ENCODE peak calls at places on chromosomes 2 and 18, in six cellular contexts. One of them, this sample, is unnamed.

GRCh38 chr2:222756951-222757645 is 85.6 kb downstream of the MOGAT1 start:
- DNase-seq in H54: peak
- DNase-seq in foreskin fibroblast: peak
- DNase-seq in stimulated activated CD4-positive, alpha-beta T cell treated with anti-CD3 and anti-CD28 coated beads, Interleukin-1b, Interleukin-23, amount 100 ng/mL, for 24 hours: no peak
- DNase-seq in brain microvascular endothelial cell: peak
- DNase-seq in NCI-H1105 treated with DMSO at 0.1 percent for 48 hours: no peak
- DNase-seq in this sample: no peak

GRCh38 chr2:152415231-152415642 is 80.3 kb downstream of the FMNL2 start:
- DNase-seq in H54: no peak
- DNase-seq in foreskin fibroblast: no peak
- DNase-seq in stimulated activated CD4-positive, alpha-beta T cell treated with anti-CD3 and anti-CD28 coated beads, Interleukin-1b, Interleukin-23, amount 100 ng/mL, for 24 hours: no peak
- DNase-seq in brain microvascular endothelial cell: no peak
- DNase-seq in NCI-H1105 treated with DMSO at 0.1 percent for 48 hours: no peak
- DNase-seq in this sample: no peak

GRCh38 chr18:36124841-36125240 is 4.3 kb downstream of the SLC39A6 start:
- DNase-seq in H54: no peak
- DNase-seq in foreskin fibroblast: no peak
- DNase-seq in stimulated activated CD4-positive, alpha-beta T cell treated with anti-CD3 and anti-CD28 coated beads, Interleukin-1b, Interleukin-23, amount 100 ng/mL, for 24 hours: no peak
- DNase-seq in brain microvascular endothelial cell: no peak
- DNase-seq in NCI-H1105 treated with DMSO at 0.1 percent for 48 hours: no peak
- DNase-seq in this sample: no peak

GRCh38 chr2:78498125-78498524 is 527.4 kb upstream of the REG3G start:
- DNase-seq in H54: no peak
- DNase-seq in foreskin fibroblast: no peak
- DNase-seq in stimulated activated CD4-positive, alpha-beta T cell treated with anti-CD3 and anti-CD28 coated beads, Interleukin-1b, Interleukin-23, amount 100 ng/mL, for 24 hours: no peak
- DNase-seq in brain microvascular endothelial cell: no peak
- DNase-seq in NCI-H1105 treated with DMSO at 0.1 percent for 48 hours: no peak
- DNase-seq in this sample: no peak

GRCh38 chr2:208222351-208222750 is 32.5 kb downstream of the IDH1 start:
- DNase-seq in H54: peak
- DNase-seq in foreskin fibroblast: peak
- DNase-seq in stimulated activated CD4-positive, alpha-beta T cell treated with anti-CD3 and anti-CD28 coated beads, Interleukin-1b, Interleukin-23, amount 100 ng/mL, for 24 hours: no peak
- DNase-seq in brain microvascular endothelial cell: peak
- DNase-seq in NCI-H1105 treated with DMSO at 0.1 percent for 48 hours: no peak
- DNase-seq in this sample: no peak

GRCh38 chr18:12287684-12288405 is 20.2 kb upstream of the TUBB6 start:
- DNase-seq in H54: peak
- DNase-seq in foreskin fibroblast: peak
- DNase-seq in stimulated activated CD4-positive, alpha-beta T cell treated with anti-CD3 and anti-CD28 coated beads, Interleukin-1b, Interleukin-23, amount 100 ng/mL, for 24 hours: no peak
- DNase-seq in brain microvascular endothelial cell: peak
- DNase-seq in NCI-H1105 treated with DMSO at 0.1 percent for 48 hours: no peak
- DNase-seq in this sample: no peak

GRCh38 chr2:35989523-35989922 is 366.1 kb upstream of the CRIM1 start:
- DNase-seq in H54: no peak
- DNase-seq in foreskin fibroblast: no peak
- DNase-seq in stimulated activated CD4-positive, alpha-beta T cell treated with anti-CD3 and anti-CD28 coated beads, Interleukin-1b, Interleukin-23, amount 100 ng/mL, for 24 hours: no peak
- DNase-seq in brain microvascular endothelial cell: no peak
- DNase-seq in NCI-H1105 treated with DMSO at 0.1 percent for 48 hours: no peak
- DNase-seq in this sample: no peak

GRCh38 chr18:54284967-54285785 is 15.9 kb downstream of the POLI start:
- DNase-seq in H54: peak
- DNase-seq in foreskin fibroblast: peak
- DNase-seq in stimulated activated CD4-positive, alpha-beta T cell treated with anti-CD3 and anti-CD28 coated beads, Interleukin-1b, Interleukin-23, amount 100 ng/mL, for 24 hours: no peak
- DNase-seq in brain microvascular endothelial cell: peak
- DNase-seq in NCI-H1105 treated with DMSO at 0.1 percent for 48 hours: no peak
- DNase-seq in this sample: no peak

GRCh38 chr2:200040251-200040650 is 84.9 kb downstream of the MAIP1 start:
- DNase-seq in H54: no peak
- DNase-seq in foreskin fibroblast: no peak
- DNase-seq in stimulated activated CD4-positive, alpha-beta T cell treated with anti-CD3 and anti-CD28 coated beads, Interleukin-1b, Interleukin-23, amount 100 ng/mL, for 24 hours: no peak
- DNase-seq in brain microvascular endothelial cell: no peak
- DNase-seq in NCI-H1105 treated with DMSO at 0.1 percent for 48 hours: no peak
- DNase-seq in this sample: no peak

GRCh38 chr18:49007663-49008062 is 56.9 kb upstream of the SMAD7 start:
- DNase-seq in H54: no peak
- DNase-seq in foreskin fibroblast: no peak
- DNase-seq in stimulated activated CD4-positive, alpha-beta T cell treated with anti-CD3 and anti-CD28 coated beads, Interleukin-1b, Interleukin-23, amount 100 ng/mL, for 24 hours: no peak
- DNase-seq in brain microvascular endothelial cell: no peak
- DNase-seq in NCI-H1105 treated with DMSO at 0.1 percent for 48 hours: no peak
- DNase-seq in this sample: no peak

GRCh38 chr2:16508061-16508851 is 157.4 kb downstream of the CYRIA start:
- DNase-seq in H54: no peak
- DNase-seq in foreskin fibroblast: no peak
- DNase-seq in stimulated activated CD4-positive, alpha-beta T cell treated with anti-CD3 and anti-CD28 coated beads, Interleukin-1b, Interleukin-23, amount 100 ng/mL, for 24 hours: no peak
- DNase-seq in brain microvascular endothelial cell: no peak
- DNase-seq in NCI-H1105 treated with DMSO at 0.1 percent for 48 hours: peak
- DNase-seq in this sample: peak

GRCh38 chr18:37476611-37477295 is 88.8 kb downstream of the CELF4 start:
- DNase-seq in H54: no peak
- DNase-seq in foreskin fibroblast: no peak
- DNase-seq in stimulated activated CD4-positive, alpha-beta T cell treated with anti-CD3 and anti-CD28 coated beads, Interleukin-1b, Interleukin-23, amount 100 ng/mL, for 24 hours: no peak
- DNase-seq in brain microvascular endothelial cell: no peak
- DNase-seq in NCI-H1105 treated with DMSO at 0.1 percent for 48 hours: no peak
- DNase-seq in this sample: no peak

GRCh38 chr2:25071962-25072361 is 30.1 kb downstream of the EFR3B start:
- DNase-seq in H54: no peak
- DNase-seq in foreskin fibroblast: no peak
- DNase-seq in stimulated activated CD4-positive, alpha-beta T cell treated with anti-CD3 and anti-CD28 coated beads, Interleukin-1b, Interleukin-23, amount 100 ng/mL, for 24 hours: no peak
- DNase-seq in brain microvascular endothelial cell: no peak
- DNase-seq in NCI-H1105 treated with DMSO at 0.1 percent for 48 hours: no peak
- DNase-seq in this sample: no peak

GRCh38 chr18:49858309-49859005 is 45.1 kb upstream of the ACAA2 start:
- DNase-seq in H54: peak
- DNase-seq in foreskin fibroblast: peak
- DNase-seq in stimulated activated CD4-positive, alpha-beta T cell treated with anti-CD3 and anti-CD28 coated beads, Interleukin-1b, Interleukin-23, amount 100 ng/mL, for 24 hours: peak
- DNase-seq in brain microvascular endothelial cell: peak
- DNase-seq in NCI-H1105 treated with DMSO at 0.1 percent for 48 hours: peak
- DNase-seq in this sample: peak

GRCh38 chr2:9656270-9656766 is 25.5 kb upstream of the YWHAQ start:
- DNase-seq in H54: peak
- DNase-seq in foreskin fibroblast: peak
- DNase-seq in stimulated activated CD4-positive, alpha-beta T cell treated with anti-CD3 and anti-CD28 coated beads, Interleukin-1b, Interleukin-23, amount 100 ng/mL, for 24 hours: peak
- DNase-seq in brain microvascular endothelial cell: peak
- DNase-seq in NCI-H1105 treated with DMSO at 0.1 percent for 48 hours: no peak
- DNase-seq in this sample: no peak

GRCh38 chr18:74116628-74117554 is 30.7 kb downstream of the FBXO15 start:
- DNase-seq in H54: no peak
- DNase-seq in foreskin fibroblast: peak
- DNase-seq in stimulated activated CD4-positive, alpha-beta T cell treated with anti-CD3 and anti-CD28 coated beads, Interleukin-1b, Interleukin-23, amount 100 ng/mL, for 24 hours: no peak
- DNase-seq in brain microvascular endothelial cell: peak
- DNase-seq in NCI-H1105 treated with DMSO at 0.1 percent for 48 hours: peak
- DNase-seq in this sample: no peak

GRCh38 chr2:16126141-16126968 is 186.0 kb downstream of the MYCN start:
- DNase-seq in H54: no peak
- DNase-seq in foreskin fibroblast: no peak
- DNase-seq in stimulated activated CD4-positive, alpha-beta T cell treated with anti-CD3 and anti-CD28 coated beads, Interleukin-1b, Interleukin-23, amount 100 ng/mL, for 24 hours: no peak
- DNase-seq in brain microvascular endothelial cell: no peak
- DNase-seq in NCI-H1105 treated with DMSO at 0.1 percent for 48 hours: no peak
- DNase-seq in this sample: no peak

GRCh38 chr2:200086911-200087310 is 131.5 kb downstream of the MAIP1 start:
- DNase-seq in H54: no peak
- DNase-seq in foreskin fibroblast: no peak
- DNase-seq in stimulated activated CD4-positive, alpha-beta T cell treated with anti-CD3 and anti-CD28 coated beads, Interleukin-1b, Interleukin-23, amount 100 ng/mL, for 24 hours: no peak
- DNase-seq in brain microvascular endothelial cell: no peak
- DNase-seq in NCI-H1105 treated with DMSO at 0.1 percent for 48 hours: no peak
- DNase-seq in this sample: no peak

GRCh38 chr2:167964650-167965404 is 282.6 kb downstream of the STK39 start:
- DNase-seq in H54: no peak
- DNase-seq in foreskin fibroblast: no peak
- DNase-seq in stimulated activated CD4-positive, alpha-beta T cell treated with anti-CD3 and anti-CD28 coated beads, Interleukin-1b, Interleukin-23, amount 100 ng/mL, for 24 hours: no peak
- DNase-seq in brain microvascular endothelial cell: no peak
- DNase-seq in NCI-H1105 treated with DMSO at 0.1 percent for 48 hours: no peak
- DNase-seq in this sample: no peak

GRCh38 chr2:62724886-62725711 is 19.6 kb downstream of the EHBP1 start:
- DNase-seq in H54: peak
- DNase-seq in foreskin fibroblast: no peak
- DNase-seq in stimulated activated CD4-positive, alpha-beta T cell treated with anti-CD3 and anti-CD28 coated beads, Interleukin-1b, Interleukin-23, amount 100 ng/mL, for 24 hours: no peak
- DNase-seq in brain microvascular endothelial cell: no peak
- DNase-seq in NCI-H1105 treated with DMSO at 0.1 percent for 48 hours: no peak
- DNase-seq in this sample: no peak

GRCh38 chr2:169225233-169225750 is 137.0 kb downstream of the LRP2 start:
- DNase-seq in H54: no peak
- DNase-seq in foreskin fibroblast: no peak
- DNase-seq in stimulated activated CD4-positive, alpha-beta T cell treated with anti-CD3 and anti-CD28 coated beads, Interleukin-1b, Interleukin-23, amount 100 ng/mL, for 24 hours: no peak
- DNase-seq in brain microvascular endothelial cell: no peak
- DNase-seq in NCI-H1105 treated with DMSO at 0.1 percent for 48 hours: no peak
- DNase-seq in this sample: no peak

GRCh38 chr2:207073791-207074678 is 91.7 kb downstream of the KLF7 start:
- DNase-seq in H54: no peak
- DNase-seq in foreskin fibroblast: no peak
- DNase-seq in stimulated activated CD4-positive, alpha-beta T cell treated with anti-CD3 and anti-CD28 coated beads, Interleukin-1b, Interleukin-23, amount 100 ng/mL, for 24 hours: no peak
- DNase-seq in brain microvascular endothelial cell: no peak
- DNase-seq in NCI-H1105 treated with DMSO at 0.1 percent for 48 hours: no peak
- DNase-seq in this sample: no peak

GRCh38 chr2:203934006-203934632 is 2.4 kb upstream of the ICOS start:
- DNase-seq in H54: no peak
- DNase-seq in foreskin fibroblast: no peak
- DNase-seq in stimulated activated CD4-positive, alpha-beta T cell treated with anti-CD3 and anti-CD28 coated beads, Interleukin-1b, Interleukin-23, amount 100 ng/mL, for 24 hours: no peak
- DNase-seq in brain microvascular endothelial cell: no peak
- DNase-seq in NCI-H1105 treated with DMSO at 0.1 percent for 48 hours: no peak
- DNase-seq in this sample: no peak

GRCh38 chr2:135637456-135638087 is 104.1 kb upstream of the UBXN4 start:
- DNase-seq in H54: no peak
- DNase-seq in foreskin fibroblast: no peak
- DNase-seq in stimulated activated CD4-positive, alpha-beta T cell treated with anti-CD3 and anti-CD28 coated beads, Interleukin-1b, Interleukin-23, amount 100 ng/mL, for 24 hours: no peak
- DNase-seq in brain microvascular endothelial cell: no peak
- DNase-seq in NCI-H1105 treated with DMSO at 0.1 percent for 48 hours: peak
- DNase-seq in this sample: no peak

GRCh38 chr2:111194835-111195621 is 74.3 kb downstream of the BCL2L11 start:
- DNase-seq in H54: no peak
- DNase-seq in foreskin fibroblast: no peak
- DNase-seq in stimulated activated CD4-positive, alpha-beta T cell treated with anti-CD3 and anti-CD28 coated beads, Interleukin-1b, Interleukin-23, amount 100 ng/mL, for 24 hours: no peak
- DNase-seq in brain microvascular endothelial cell: peak
- DNase-seq in NCI-H1105 treated with DMSO at 0.1 percent for 48 hours: no peak
- DNase-seq in this sample: no peak

GRCh38 chr2:11995381-11995947 is 249.0 kb downstream of the LPIN1 start:
- DNase-seq in H54: no peak
- DNase-seq in foreskin fibroblast: no peak
- DNase-seq in stimulated activated CD4-positive, alpha-beta T cell treated with anti-CD3 and anti-CD28 coated beads, Interleukin-1b, Interleukin-23, amount 100 ng/mL, for 24 hours: no peak
- DNase-seq in brain microvascular endothelial cell: no peak
- DNase-seq in NCI-H1105 treated with DMSO at 0.1 percent for 48 hours: no peak
- DNase-seq in this sample: no peak

GRCh38 chr2:98043101-98043500 is 43.9 kb upstream of the VWA3B start:
- DNase-seq in H54: no peak
- DNase-seq in foreskin fibroblast: no peak
- DNase-seq in stimulated activated CD4-positive, alpha-beta T cell treated with anti-CD3 and anti-CD28 coated beads, Interleukin-1b, Interleukin-23, amount 100 ng/mL, for 24 hours: no peak
- DNase-seq in brain microvascular endothelial cell: no peak
- DNase-seq in NCI-H1105 treated with DMSO at 0.1 percent for 48 hours: no peak
- DNase-seq in this sample: no peak

GRCh38 chr2:38747007-38747424 is 4.1 kb downstream of the SRSF7 start:
- DNase-seq in H54: no peak
- DNase-seq in foreskin fibroblast: no peak
- DNase-seq in stimulated activated CD4-positive, alpha-beta T cell treated with anti-CD3 and anti-CD28 coated beads, Interleukin-1b, Interleukin-23, amount 100 ng/mL, for 24 hours: no peak
- DNase-seq in brain microvascular endothelial cell: no peak
- DNase-seq in NCI-H1105 treated with DMSO at 0.1 percent for 48 hours: no peak
- DNase-seq in this sample: no peak

This sample was measured in neural crest cell.